ENCODE peak calls at places on chromosomes 11 and 22, in nine cellular contexts. K, Q, W, L, O, X, U, C and E are unnamed samples.

GRCh38 chr22:25013634-25014033 is 61.1 kb downstream of the KIAA1671 start:
- DNase-seq in K (no peak), Q (peak), W (no peak), L (no peak), O (no peak), X (no peak), U (no peak), C (no peak), E (no peak)

GRCh38 chr11:57303990-57304579 is 20.7 kb downstream of the TNKS1BP1 start:
- DNase-seq in K (no peak), Q (peak), W (no peak), L (no peak), O (no peak), X (no peak), U (peak), C (no peak), E (no peak)

GRCh38 chr11:19846654-19847330 is 134.2 kb downstream of the NAV2 start:
- DNase-seq in K (no peak), Q (peak), W (no peak), L (no peak), O (peak), X (no peak), U (no peak), C (no peak), E (peak)

GRCh38 chr11:86116996-86117705 is 48.3 kb upstream of the PICALM start:
- DNase-seq in K (no peak), Q (peak), W (no peak), L (no peak), O (peak), X (no peak), U (no peak), C (no peak), E (no peak)

GRCh38 chr11:130455493-130456127 is 7.2 kb downstream of the ADAMTS15 start:
- DNase-seq in K (no peak), Q (no peak), W (no peak), L (no peak), O (no peak), X (no peak), U (no peak), C (no peak), E (no peak)

GRCh38 chr11:110759972-110760381 is 47.7 kb upstream of the ARHGAP20 start:
- DNase-seq in K (no peak), Q (peak), W (no peak), L (no peak), O (peak), X (no peak), U (no peak), C (no peak), E (no peak)

GRCh38 chr11:313787-314547 is at the start of gene IFITM1:
- DNase-seq in K (no peak), Q (peak), W (peak), L (peak), O (peak), X (peak), U (no peak), C (no peak), E (peak)

GRCh38 chr11:68303982-68304780 is 8.2 kb upstream of the LRP5 start:
- DNase-seq in K (no peak), Q (no peak), W (no peak), L (no peak), O (no peak), X (no peak), U (no peak), C (no peak), E (no peak)

GRCh38 chr11:131957891-131958290 is 587.5 kb downstream of the NTM start:
- DNase-seq in K (no peak), Q (no peak), W (no peak), L (no peak), O (no peak), X (no peak), U (no peak), C (no peak), E (no peak)

GRCh38 chr11:47004595-47005033 is 68.1 kb downstream of the CSTPP1 start:
- DNase-seq in K (no peak), Q (peak), W (peak), L (peak), O (peak), X (no peak), U (peak), C (no peak), E (peak)

GRCh38 chr11:128302425-128303186 is 284.8 kb downstream of the ETS1 start:
- DNase-seq in K (no peak), Q (no peak), W (no peak), L (no peak), O (no peak), X (peak), U (peak), C (no peak), E (no peak)